ENCODE peak calls at places on chromosomes 6 and 20, in four cellular contexts. S, D, V and G are unnamed samples.
A peak's percentile ranks its signal among the peaks of the same experiment; 100 is the strongest.

GRCh38 chr20:52783769-52784168 is 188.4 kb upstream of the TSHZ2 start:
- DNase-seq in S (no peak), D (no peak), V (no peak), G (no peak)

GRCh38 chr6:142945446-142946180 is 637 bp upstream of the HIVEP2 start:
- DNase-seq in S (peak; percentile 53), D (no peak), V (peak; percentile 65), G (peak; percentile 49)

GRCh38 chr6:105562027-105562426 is 159.1 kb upstream of the PREP start:
- DNase-seq in D (no peak), V (no peak), S (no peak), G (no peak)

GRCh38 chr6:11196511-11197174 is 35.8 kb downstream of the NEDD9 start:
- DNase-seq in V (no peak), S (no peak), D (no peak), G (no peak)

GRCh38 chr6:161618816-161619454 is 345.1 kb upstream of the AGPAT4 start:
- DNase-seq in D (no peak), V (no peak), S (peak; percentile 13), G (no peak)

GRCh38 chr20:58174708-58175287 is 53.7 kb downstream of the ANKRD60 start:
- DNase-seq in V (no peak), S (no peak), D (peak; percentile 79), G (no peak)

GRCh38 chr6:154302111-154302752 is 54.4 kb downstream of the IPCEF1 start:
- DNase-seq in D (no peak), S (no peak), V (peak; percentile 65), G (peak; percentile 35)

GRCh38 chr6:126054258-126054702 is 67.9 kb downstream of the TRMT11 start:
- DNase-seq in V (no peak), S (peak; percentile 84), D (no peak), G (no peak)

GRCh38 chr6:6685249-6685667 is 96.7 kb downstream of the LY86 start:
- DNase-seq in V (no peak), S (no peak), D (no peak), G (no peak)

GRCh38 chr6:73665686-73666319 is 12.0 kb upstream of the SLC17A5 start:
- DNase-seq in S (no peak), V (no peak), D (no peak), G (no peak)

GRCh38 chr20:51562027-51562333 is 19.5 kb upstream of the NFATC2 start:
- DNase-seq in S (no peak), V (no peak), D (no peak), G (no peak)

GRCh38 chr20:62631336-62632317 is 10.7 kb upstream of the SLCO4A1 start:
- DNase-seq in S (no peak), D (no peak), V (no peak), G (no peak)

GRCh38 chr6:144195671-144196070 is 45.4 kb downstream of the STX11 start:
- DNase-seq in V (no peak), S (no peak), D (no peak), G (no peak)

GRCh38 chr20:1894951-1895673 is at the start of gene SIRPA:
- DNase-seq in V (no peak), D (peak; percentile 64), S (peak; percentile 42), G (peak; percentile 46)

GRCh38 chr20:38842558-38842981 is 37.1 kb downstream of the PPP1R16B start:
- DNase-seq in D (no peak), S (no peak), V (peak; percentile 58), G (no peak)

GRCh38 chr6:2635911-2636310 is 114.8 kb downstream of the MYLK4 start:
- DNase-seq in V (no peak), D (no peak), S (no peak), G (no peak)

GRCh38 chr6:167238169-167238693 is 52.9 kb upstream of the UNC93A start:
- DNase-seq in D (no peak), S (no peak), V (no peak), G (no peak)